ENCODE peak calls at places on chromosome 13, in five cellular contexts. L is IMR-90; B is activated T-cell treated with anti-CD3 and anti-CD28 coated beads, Interleukin-2, amount 50 U/mL, for 72 hours; D is activated T-helper 1 cell treated with anti-CD3 and anti-CD28 coated beads, Interleukin-12 subunit alpha, Interleukin-12 subunit beta, Interleukin-2, Interleukin-4 antibody, amounts not matched to agents 30 ng/mL and 10 ng/mL and 1 ng/mL, durations not matched to agents 14 hours and 24 hours and 36 hours; X is fibroblast of the conjunctiva. T is an unnamed sample.

GRCh38 chr13:40060318-40061007 is 405.0 kb downstream of the COG6 start:
- DNase-seq in L (no peak), D (no peak), B (peak), X (peak), T (peak)

GRCh38 chr13:40096357-40096911 is 441.0 kb downstream of the COG6 start:
- DNase-seq in B (peak), X (no peak), D (peak), L (no peak), T (no peak)

GRCh38 chr13:46181799-46182490 is at the start of gene LCP1:
- DNase-seq in B (peak), L (no peak), X (no peak), D (peak), T (peak)

GRCh38 chr13:58858870-58859371 is 1227.4 kb downstream of the PCDH17 start:
- DNase-seq in B (no peak), L (no peak), D (no peak), X (no peak), T (no peak)

GRCh38 chr13:62846302-62846701 is 1430.7 kb upstream of the PCDH20 start:
- DNase-seq in L (peak), B (no peak), D (no peak), X (no peak), T (no peak)

GRCh38 chr13:111936267-111936925 is 130.6 kb upstream of the SOX1 start:
- DNase-seq in L (no peak), D (no peak), B (no peak), X (no peak), T (no peak)

GRCh38 chr13:50627111-50627510 is 216.4 kb downstream of the DLEU7 start:
- DNase-seq in X (no peak), B (no peak), L (no peak), D (no peak), T (no peak)

GRCh38 chr13:104111031-104111430 is 1044.8 kb upstream of the SLC10A2 start:
- DNase-seq in X (no peak), L (peak), D (no peak), B (no peak), T (no peak)

GRCh38 chr13:98650376-98651107 is 73.6 kb upstream of the STK24 start:
- DNase-seq in B (no peak), D (no peak), X (no peak), L (no peak), T (no peak)

GRCh38 chr13:102724923-102725322 is 30.1 kb upstream of the METTL21C start:
- DNase-seq in B (no peak), D (no peak), L (peak), X (peak), T (no peak)

GRCh38 chr13:98784666-98785065 is 32.2 kb upstream of the SLC15A1 start:
- DNase-seq in B (no peak), D (no peak), X (no peak), L (no peak), T (no peak)

GRCh38 chr13:59103004-59103768 is 1060.5 kb downstream of the DIAPH3 start:
- DNase-seq in B (no peak), X (peak), D (no peak), L (peak), T (no peak)

GRCh38 chr13:98216135-98216565 is 39.1 kb upstream of the RNF113B start:
- DNase-seq in D (no peak), X (no peak), B (no peak), L (peak), T (no peak)

GRCh38 chr13:25662516-25662915 is 290.7 kb downstream of the ATP8A2 start:
- DNase-seq in X (no peak), D (no peak), B (no peak), L (no peak), T (no peak)

GRCh38 chr13:76210262-76210661 is 574.1 kb downstream of the LMO7 start:
- DNase-seq in X (peak), D (no peak), L (no peak), B (no peak), T (no peak)

GRCh38 chr13:108176685-108177274 is 38.6 kb downstream of the LIG4 start:
- DNase-seq in D (peak), X (no peak), B (peak), L (peak), T (no peak)

GRCh38 chr13:33110713-33111413 is 94.6 kb downstream of the KL start:
- DNase-seq in D (no peak), L (peak), B (no peak), X (no peak), T (no peak)

GRCh38 chr13:32191452-32191998 is 123.6 kb downstream of the ZAR1L start:
- DNase-seq in L (no peak), D (no peak), X (no peak), B (no peak), T (no peak)

GRCh38 chr13:28584873-28585317 is 74.0 kb upstream of the POMP start:
- DNase-seq in B (no peak), D (no peak), X (no peak), L (peak), T (no peak)

T was measured in stimulated activated naive B cell treated with anti-CD40 and anti-IgM and Interleukin-4, amounts not matched to agents 10 μg/mL and 1 μg/mL and 100 μg/mL, for 72 hours.